ENCODE peak calls at places on chromosomes 1 and 21, in four cellular contexts. C is neuronal stem cell; A is hypothalamus; B is activated CD8-positive, alpha-beta memory T cell treated with anti-CD3 and anti-CD28 coated beads, Interleukin-2, amount 50 U/mL, for 4 hours. K is an unnamed sample.
A peak's percentile ranks its signal among the peaks of the same experiment; 100 is the strongest.

GRCh38 chr1:179229214-179230140 is at the start of gene ABL2:
- DNase-seq in C (peak; percentile 72), A (peak; percentile 44), B (peak; percentile 65), K (peak; percentile 57)

GRCh38 chr1:40740039-40740991 is 43.3 kb upstream of the KCNQ4 start:
- DNase-seq in B (no peak), C (no peak), A (no peak), K (no peak)

GRCh38 chr1:66478116-66478515 is 55.8 kb upstream of the SGIP1 start:
- DNase-seq in C (no peak), B (no peak), A (no peak), K (no peak)

GRCh38 chr1:210650403-210650802 is 321.7 kb downstream of the HHAT start:
- DNase-seq in B (no peak), A (no peak), C (no peak), K (no peak)

GRCh38 chr1:208652300-208653160 is 408.3 kb upstream of the PLXNA2 start:
- DNase-seq in B (no peak), C (peak; percentile 45), A (peak; percentile 37), K (peak; percentile 52)

GRCh38 chr1:9160079-9160717 is 31.3 kb upstream of the GPR157 start:
- DNase-seq in C (no peak), A (no peak), B (no peak), K (no peak)

GRCh38 chr1:90707363-90707710 is 9.8 kb downstream of the BARHL2 start:
- DNase-seq in A (no peak), B (no peak), C (no peak), K (no peak)

GRCh38 chr1:8013800-8014199 is 12.3 kb downstream of the ERRFI1 start:
- DNase-seq in C (no peak), B (no peak), A (no peak), K (no peak)

GRCh38 chr1:155008015-155008941 is 5.7 kb downstream of the ZBTB7B start:
- DNase-seq in C (no peak), B (no peak), A (no peak), K (no peak)

GRCh38 chr1:238648756-238649155 is 737.6 kb upstream of the CHRM3 start:
- DNase-seq in C (no peak), B (no peak), A (no peak), K (no peak)

GRCh38 chr21:33660406-33660805 is 18.1 kb downstream of the ITSN1 start:
- DNase-seq in A (no peak), C (no peak), B (no peak), K (no peak)

GRCh38 chr1:187070076-187070475 is 241.3 kb downstream of the PLA2G4A start:
- DNase-seq in A (no peak), C (no peak), B (no peak), K (no peak)

GRCh38 chr1:56831874-56832693 is 12.9 kb upstream of the FYB2 start:
- DNase-seq in C (peak; percentile 75), B (peak; percentile 63), A (peak; percentile 48), K (peak; percentile 75)

GRCh38 chr1:208234721-208235120 is 9.5 kb downstream of the PLXNA2 start:
- DNase-seq in C (no peak), A (no peak), B (no peak), K (no peak)

K was measured in neural crest cell.